ENCODE peak calls at places on chromosomes 1 and 21, in nine cellular contexts. Q is DMS53; F is pancreas; I is HCEC 1CT; D is NCI-H524; Z is NCI-H1092 treated with DMSO at 0.1 percent for 48 hours; Y is nucleus accumbens; X is activated T-cell treated with anti-CD3 and anti-CD28 coated beads, Interleukin-2, amount 50 U/mL, for 24 hours; U is heart right ventricle. H is an unnamed sample.

GRCh38 chr1:47587891-47588582 is 150.2 kb downstream of the FOXD2 start:
- DNase-seq in Q (no peak), F (no peak), I (no peak), D (no peak), Z (no peak), Y (no peak), X (no peak), U (peak), H (no peak)

GRCh38 chr1:157442065-157442464 is 110.2 kb downstream of the FCRL5 start:
- DNase-seq in Q (peak), F (no peak), I (no peak), D (no peak), Z (no peak), Y (no peak), X (no peak), U (no peak), H (no peak)

GRCh38 chr1:40712997-40713396 is 21.5 kb downstream of the NFYC start:
- DNase-seq in Q (no peak), F (no peak), I (peak), D (no peak), Z (no peak), Y (no peak), X (no peak), U (peak), H (no peak)

GRCh38 chr1:29364101-29364678 is 127.9 kb downstream of the PTPRU start:
- DNase-seq in Q (no peak), F (no peak), I (no peak), D (no peak), Z (no peak), Y (no peak), X (no peak), U (no peak), H (no peak)

GRCh38 chr1:41535236-41535720 is 50.8 kb upstream of the EDN2 start:
- DNase-seq in Q (no peak), F (no peak), I (no peak), D (no peak), Z (no peak), Y (no peak), X (peak), U (no peak), H (no peak)

GRCh38 chr1:205592443-205593003 is 39.3 kb downstream of the ELK4 start:
- DNase-seq in Q (no peak), F (peak), I (no peak), D (no peak), Z (no peak), Y (no peak), X (no peak), U (no peak), H (no peak)

GRCh38 chr1:66436378-66437135 is 97.4 kb upstream of the SGIP1 start:
- DNase-seq in Q (peak), F (no peak), I (peak), D (peak), Z (no peak), Y (no peak), X (peak), U (no peak), H (peak)

GRCh38 chr1:1123581-1124507 is 8.0 kb upstream of the C1orf159 start:
- DNase-seq in Q (no peak), F (no peak), I (peak), D (no peak), Z (no peak), Y (no peak), X (no peak), U (no peak), H (peak)

GRCh38 chr1:85061711-85062424 is 13.6 kb upstream of the MCOLN3 start:
- DNase-seq in Q (peak), F (peak), I (peak), D (peak), Z (peak), Y (peak), X (peak), U (peak), H (peak)

GRCh38 chr1:115669002-115669673 is 27.4 kb downstream of the VANGL1 start:
- DNase-seq in Q (peak), F (no peak), I (peak), D (no peak), Z (no peak), Y (no peak), X (no peak), U (no peak), H (peak)

GRCh38 chr1:163395767-163396166 is 74.0 kb downstream of the NUF2 start:
- DNase-seq in Q (no peak), F (no peak), I (no peak), D (no peak), Z (peak), Y (no peak), X (no peak), U (no peak), H (no peak)

GRCh38 chr1:103561612-103562395 is 9.6 kb upstream of the AMY2B start:
- DNase-seq in Q (peak), F (no peak), I (peak), D (no peak), Z (no peak), Y (no peak), X (no peak), U (no peak), H (no peak)

GRCh38 chr1:97082160-97082848 is 360.7 kb downstream of the PTBP2 start:
- DNase-seq in Q (no peak), F (no peak), I (no peak), D (no peak), Z (no peak), Y (no peak), X (no peak), U (no peak), H (no peak)

GRCh38 chr1:9452516-9453158 is 86.6 kb upstream of the SLC25A33 start:
- DNase-seq in Q (no peak), F (peak), I (no peak), D (no peak), Z (no peak), Y (no peak), X (no peak), U (no peak), H (no peak)

GRCh38 chr21:44966135-44967081 is 26.6 kb downstream of the SLX9 start:
- DNase-seq in Q (no peak), F (no peak), I (no peak), D (no peak), Z (no peak), Y (no peak), X (no peak), U (no peak), H (no peak)

GRCh38 chr1:168531605-168532345 is 12.0 kb downstream of the XCL2 start:
- DNase-seq in Q (no peak), F (no peak), I (no peak), D (no peak), Z (no peak), Y (no peak), X (no peak), U (no peak), H (no peak)

GRCh38 chr1:212284332-212284743 is 872 bp upstream of the PPP2R5A start:
- DNase-seq in Q (no peak), F (no peak), I (no peak), D (no peak), Z (no peak), Y (no peak), X (no peak), U (no peak), H (peak)

GRCh38 chr1:213041443-213041842 is 9.6 kb upstream of the RPS6KC1 start:
- DNase-seq in Q (no peak), F (no peak), I (peak), D (no peak), Z (no peak), Y (no peak), X (no peak), U (no peak), H (peak)

GRCh38 chr1:22553104-22553880 is 10.0 kb upstream of the EPHA8 start:
- DNase-seq in Q (no peak), F (peak), I (no peak), D (no peak), Z (no peak), Y (no peak), X (no peak), U (no peak), H (no peak)

GRCh38 chr1:221712198-221712684 is 29.6 kb downstream of the DUSP10 start:
- DNase-seq in Q (peak), F (no peak), I (peak), D (no peak), Z (no peak), Y (no peak), X (no peak), U (no peak), H (peak)

GRCh38 chr21:44874497-44875331 is 1.2 kb upstream of the PTTG1IP start:
- DNase-seq in Q (peak), F (peak), I (no peak), D (peak), Z (peak), Y (peak), X (peak), U (peak), H (no peak)

GRCh38 chr1:108729481-108729880 is 16.8 kb downstream of the FNDC7 start:
- DNase-seq in Q (no peak), F (no peak), I (no peak), D (no peak), Z (no peak), Y (no peak), X (no peak), U (no peak), H (no peak)

GRCh38 chr1:246836647-246837046 is 95.1 kb downstream of the AHCTF1 start:
- DNase-seq in Q (no peak), F (no peak), I (no peak), D (no peak), Z (no peak), Y (no peak), X (no peak), U (no peak), H (no peak)

GRCh38 chr21:42332557-42332956 is 17.3 kb upstream of the TFF3 start:
- DNase-seq in Q (no peak), F (peak), I (no peak), D (no peak), Z (no peak), Y (no peak), X (no peak), U (no peak), H (no peak)

GRCh38 chr1:62905309-62905708 is 121.4 kb downstream of the ATG4C start:
- DNase-seq in Q (peak), F (no peak), I (no peak), D (no peak), Z (peak), Y (no peak), X (no peak), U (no peak), H (no peak)

GRCh38 chr1:6359568-6360496 is 33.7 kb downstream of the ACOT7 start:
- DNase-seq in Q (no peak), F (peak), I (peak), D (no peak), Z (no peak), Y (no peak), X (peak), U (peak), H (peak)

GRCh38 chr1:23916209-23917131 is 3.3 kb upstream of the CNR2 start:
- DNase-seq in Q (peak), F (peak), I (peak), D (peak), Z (peak), Y (no peak), X (peak), U (peak), H (peak)

GRCh38 chr1:147099192-147099591 is 73.1 kb downstream of the PRKAB2 start:
- DNase-seq in Q (no peak), F (no peak), I (peak), D (no peak), Z (no peak), Y (no peak), X (no peak), U (no peak), H (no peak)

GRCh38 chr1:167128261-167129227 is 34.7 kb downstream of the STYXL2 start:
- DNase-seq in Q (peak), F (no peak), I (no peak), D (no peak), Z (peak), Y (no peak), X (no peak), U (no peak), H (no peak)

GRCh38 chr1:202709276-202710041 is 795 bp downstream of the SYT2 start:
- DNase-seq in Q (peak), F (no peak), I (no peak), D (no peak), Z (no peak), Y (no peak), X (no peak), U (no peak), H (no peak)

GRCh38 chr1:207217778-207218511 is 103.5 kb upstream of the CD55 start:
- DNase-seq in Q (no peak), F (no peak), I (no peak), D (no peak), Z (no peak), Y (no peak), X (no peak), U (no peak), H (no peak)

GRCh38 chr1:16068356-16069270 is 4.8 kb downstream of the FAM131C start:
- DNase-seq in Q (peak), F (peak), I (no peak), D (no peak), Z (peak), Y (peak), X (no peak), U (peak), H (peak)

GRCh38 chr21:45263534-45263933 is 24.2 kb downstream of the POFUT2 start:
- DNase-seq in Q (no peak), F (peak), I (no peak), D (no peak), Z (no peak), Y (no peak), X (no peak), U (no peak), H (no peak)

GRCh38 chr1:40534589-40534988 is 3.2 kb downstream of the ZNF684 start:
- DNase-seq in Q (no peak), F (no peak), I (no peak), D (no peak), Z (no peak), Y (no peak), X (no peak), U (no peak), H (no peak)

GRCh38 chr1:209900734-209901133 is 37.3 kb upstream of the SYT14 start:
- DNase-seq in Q (no peak), F (no peak), I (peak), D (no peak), Z (no peak), Y (no peak), X (no peak), U (no peak), H (peak)

GRCh38 chr1:195604287-195604686 is 1004.0 kb downstream of the KCNT2 start:
- DNase-seq in Q (no peak), F (no peak), I (peak), D (no peak), Z (no peak), Y (no peak), X (no peak), U (no peak), H (peak)

H was measured in IMR-90.